ENCODE peak calls at places on chromosome 1, in six cellular contexts. N is nucleus accumbens, M is astrocyte of the spinal cord, S is astrocyte of the hippocampus, T is MCF 10A, Y is globus pallidus. P is an unnamed sample.

GRCh38 chr1:244599937-244600350 is 53.0 kb upstream of the DESI2 start:
- DNase-seq in N (no peak), M (peak), S (peak), T (peak), Y (no peak), P (no peak)

GRCh38 chr1:230568008-230568407 is 74.3 kb upstream of the COG2 start:
- DNase-seq in N (no peak), M (peak), S (peak), T (peak), Y (no peak), P (no peak)

GRCh38 chr1:10723317-10723716 is 73.1 kb downstream of the CASZ1 start:
- DNase-seq in N (no peak), M (no peak), S (no peak), T (no peak), Y (no peak), P (no peak)

GRCh38 chr1:209411491-209411929 is 172.0 kb upstream of the CAMK1G start:
- DNase-seq in N (no peak), M (peak), S (peak), T (peak), Y (peak), P (no peak)

GRCh38 chr1:205247130-205247921 is 19.6 kb downstream of the TMCC2 start:
- DNase-seq in N (peak), M (no peak), S (peak), T (no peak), Y (peak), P (peak)

GRCh38 chr1:65979145-65979544 is 186.4 kb downstream of the PDE4B start:
- DNase-seq in N (peak), M (peak), S (peak), T (no peak), Y (peak), P (peak)

GRCh38 chr1:60066001-60066400 is 7.6 kb downstream of the C1orf87 start:
- DNase-seq in N (no peak), M (no peak), S (no peak), T (peak), Y (no peak), P (no peak)

GRCh38 chr1:20724364-20725188 is 6.8 kb upstream of the KIF17 start:
- DNase-seq in N (no peak), M (no peak), S (no peak), T (no peak), Y (no peak), P (no peak)

GRCh38 chr1:244052011-244052727 is 1.1 kb downstream of the ZBTB18 start:
- DNase-seq in N (no peak), M (no peak), S (peak), T (no peak), Y (peak), P (no peak)